ENCODE peak calls at places on chromosomes 4 and X, in five cellular contexts. One of them, this sample, is unnamed.

GRCh38 chr4:1194028-1194900 is 21.9 kb upstream of the SPON2 start:
- DNase-seq in HT1080: no peak
- DNase-seq in MV-4-11: no peak
- DNase-seq in uterus: peak
- DNase-seq in NAMALWA: no peak
- DNase-seq in this sample: no peak

GRCh38 chrX:6965729-6966128 is 181.8 kb upstream of the STS start:
- DNase-seq in HT1080: no peak
- DNase-seq in MV-4-11: no peak
- DNase-seq in uterus: no peak
- DNase-seq in NAMALWA: no peak
- DNase-seq in this sample: no peak

GRCh38 chr4:128528793-128529553 is 241.4 kb upstream of the PGRMC2 start:
- DNase-seq in HT1080: peak
- DNase-seq in MV-4-11: no peak
- DNase-seq in uterus: no peak
- DNase-seq in NAMALWA: no peak
- DNase-seq in this sample: peak

GRCh38 chr4:2800691-2801596 is 8.1 kb downstream of the SH3BP2 start:
- DNase-seq in HT1080: no peak
- DNase-seq in MV-4-11: peak
- DNase-seq in uterus: peak
- DNase-seq in NAMALWA: no peak
- DNase-seq in this sample: peak

GRCh38 chr4:110484767-110485166 is 8.8 kb downstream of the ENPEP start:
- DNase-seq in HT1080: peak
- DNase-seq in MV-4-11: peak
- DNase-seq in uterus: peak
- DNase-seq in NAMALWA: peak
- DNase-seq in this sample: no peak

GRCh38 chr4:124459196-124459921 is 253.2 kb downstream of the ANKRD50 start:
- DNase-seq in HT1080: no peak
- DNase-seq in MV-4-11: no peak
- DNase-seq in uterus: no peak
- DNase-seq in NAMALWA: no peak
- DNase-seq in this sample: peak

GRCh38 chr4:84401669-84402068 is 97.4 kb downstream of the NKX6-1 start:
- DNase-seq in HT1080: peak
- DNase-seq in MV-4-11: no peak
- DNase-seq in uterus: no peak
- DNase-seq in NAMALWA: no peak
- DNase-seq in this sample: no peak

GRCh38 chrX:54208531-54208930 is 25.5 kb upstream of the FAM120C start:
- DNase-seq in HT1080: no peak
- DNase-seq in MV-4-11: no peak
- DNase-seq in uterus: no peak
- DNase-seq in NAMALWA: no peak
- DNase-seq in this sample: no peak

This sample was measured in neural progenitor cell.